ENCODE peak calls at places on chromosomes 11 and 22, in four cellular contexts. V, H, K and A are unnamed samples.
A peak's percentile ranks its signal among the peaks of the same experiment; 100 is the strongest.

GRCh38 chr11:62574363-62575057 is 819 bp upstream of the EEF1G start:
- DNase-seq in V (peak; percentile 52), H (no peak), K (no peak), A (peak; percentile 33)

GRCh38 chr11:96426356-96427103 is 36.7 kb downstream of the JRKL start:
- DNase-seq in V (peak; percentile 41), H (peak; percentile 27), K (no peak), A (no peak)

GRCh38 chr11:10654211-10655150 is 39.1 kb downstream of the IRAG1 start:
- DNase-seq in V (peak; percentile 69), H (peak; percentile 57), K (peak; percentile 23), A (no peak)

GRCh38 chr11:47010192-47010591 is 73.6 kb downstream of the CSTPP1 start:
- DNase-seq in V (no peak), H (no peak), K (no peak), A (no peak)

GRCh38 chr11:26442131-26442530 is 110.2 kb downstream of the ANO3 start:
- DNase-seq in V (no peak), H (no peak), K (no peak), A (no peak)

GRCh38 chr11:76524919-76525318 is 80.1 kb downstream of the EMSY start:
- DNase-seq in V (no peak), H (peak; percentile 42), K (no peak), A (no peak)

GRCh38 chr11:35907648-35908431 is 36.0 kb upstream of the LDLRAD3 start:
- DNase-seq in V (no peak), H (no peak), K (peak; percentile 64), A (no peak)

GRCh38 chr22:46262449-46263207 is 515 bp downstream of the PKDREJ start:
- DNase-seq in V (no peak), H (no peak), K (no peak), A (peak; percentile 80)

GRCh38 chr11:130722401-130722800 is 193.9 kb downstream of the SNX19 start:
- DNase-seq in V (no peak), H (no peak), K (no peak), A (no peak)

GRCh38 chr11:114036156-114036811 is 23.2 kb upstream of the ZBTB16 start:
- DNase-seq in V (peak; percentile 76), H (peak; percentile 60), K (no peak), A (peak; percentile 90)

GRCh38 chr22:20131856-20132685 is 467 bp downstream of the ZDHHC8 start:
- DNase-seq in V (peak; percentile 86), H (no peak), K (no peak), A (no peak)

GRCh38 chr22:35349368-35349703 is 31.6 kb upstream of the HMOX1 start:
- DNase-seq in V (no peak), H (no peak), K (no peak), A (no peak)

GRCh38 chr22:42316988-42317387 is 46.5 kb upstream of the TCF20 start:
- DNase-seq in V (peak; percentile 36), H (no peak), K (no peak), A (no peak)

GRCh38 chr11:37504066-37504611 is 906.1 kb upstream of the RAG2 start:
- DNase-seq in V (no peak), H (no peak), K (peak; percentile 78), A (no peak)

GRCh38 chr11:93221539-93221938 is 23.7 kb upstream of the SLC36A4 start:
- DNase-seq in V (no peak), H (no peak), K (no peak), A (no peak)

GRCh38 chr11:19934828-19935259 is 222.2 kb downstream of the NAV2 start:
- DNase-seq in V (peak; percentile 19), H (no peak), K (no peak), A (no peak)

GRCh38 chr22:28951969-28952521 is 68.7 kb downstream of the ZNRF3 start:
- DNase-seq in V (no peak), H (peak; percentile 65), K (no peak), A (peak; percentile 30)

GRCh38 chr22:24181088-24181995 is at the start of gene SUSD2:
- DNase-seq in V (peak; percentile 52), H (peak; percentile 76), K (no peak), A (peak; percentile 44)

GRCh38 chr22:44292007-44292370 is 20.8 kb downstream of the SHISAL1 start:
- DNase-seq in V (no peak), H (no peak), K (no peak), A (peak; percentile 56)

GRCh38 chr11:118918686-118919280 is 6.9 kb downstream of the BCL9L start:
- DNase-seq in V (no peak), H (no peak), K (no peak), A (no peak)

GRCh38 chr11:34775417-34775888 is 140.7 kb downstream of the APIP start:
- DNase-seq in V (no peak), H (peak; percentile 19), K (no peak), A (no peak)

GRCh38 chr11:12577746-12578644 is 96.2 kb upstream of the TEAD1 start:
- DNase-seq in V (peak; percentile 41), H (no peak), K (no peak), A (no peak)

GRCh38 chr22:46561435-46561905 is 24.1 kb upstream of the CELSR1 start:
- DNase-seq in V (peak; percentile 39), H (peak; percentile 76), K (peak; percentile 42), A (peak; percentile 64)

GRCh38 chr11:133291672-133292265 is 240.5 kb downstream of the OPCML start:
- DNase-seq in V (no peak), H (no peak), K (no peak), A (no peak)

GRCh38 chr11:93903989-93904388 is 53.6 kb upstream of the VSTM5 start:
- DNase-seq in V (no peak), H (no peak), K (no peak), A (no peak)

GRCh38 chr11:110908401-110909106 is 196.3 kb upstream of the ARHGAP20 start:
- DNase-seq in V (no peak), H (no peak), K (no peak), A (no peak)

GRCh38 chr11:9002920-9003572 is 755 bp downstream of the NRIP3 start:
- DNase-seq in V (no peak), H (no peak), K (no peak), A (no peak)
- TF ChIP-seq USF2 in V (no peak), H (no peak), K (no peak), A (no peak)

DNA sequence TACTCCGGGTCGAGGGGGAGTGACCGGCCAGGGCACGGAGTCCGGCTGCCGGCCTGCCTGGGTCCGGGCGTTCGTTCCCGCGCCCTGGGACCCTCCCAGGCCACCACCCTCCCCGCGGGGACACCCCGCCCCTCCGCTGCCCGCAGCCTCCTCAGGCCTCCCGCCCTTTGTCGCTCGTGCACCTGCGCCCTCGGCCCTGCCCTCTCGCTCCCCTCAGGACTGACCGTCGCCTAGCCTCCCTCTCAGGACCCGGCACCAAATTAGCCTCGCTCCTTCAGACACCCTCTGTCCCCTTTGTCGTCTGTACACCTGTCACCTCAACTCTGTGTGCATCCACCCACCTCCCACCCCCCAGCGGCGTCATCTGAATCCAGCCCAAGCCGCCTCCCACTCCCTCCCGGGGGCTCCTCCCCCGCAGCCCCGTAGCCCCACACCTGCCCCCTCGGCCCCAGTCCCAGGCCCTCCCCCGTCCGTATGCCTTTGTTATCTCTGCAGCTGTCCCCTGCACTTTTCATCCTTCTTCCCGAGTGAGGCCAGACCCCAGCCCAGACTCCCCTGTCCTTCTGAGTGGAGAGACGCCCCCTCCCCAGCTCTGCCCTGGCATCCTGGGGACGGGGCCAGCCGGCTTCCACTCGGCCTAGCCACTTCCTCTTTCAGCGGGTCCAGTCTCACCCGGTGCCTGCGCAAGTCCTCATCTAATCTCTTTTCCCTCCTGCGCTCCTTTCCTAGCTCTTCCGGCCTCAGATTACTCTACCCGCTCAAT is 643 bp downstream of the TIGD3 start:
- DNase-seq in V (peak; percentile 83), H (peak; percentile 15), K (no peak), A (peak; percentile 60)
- TF ChIP-seq ETV6 in V (no peak), H (no peak), K (no peak), A (no peak)

DNA sequence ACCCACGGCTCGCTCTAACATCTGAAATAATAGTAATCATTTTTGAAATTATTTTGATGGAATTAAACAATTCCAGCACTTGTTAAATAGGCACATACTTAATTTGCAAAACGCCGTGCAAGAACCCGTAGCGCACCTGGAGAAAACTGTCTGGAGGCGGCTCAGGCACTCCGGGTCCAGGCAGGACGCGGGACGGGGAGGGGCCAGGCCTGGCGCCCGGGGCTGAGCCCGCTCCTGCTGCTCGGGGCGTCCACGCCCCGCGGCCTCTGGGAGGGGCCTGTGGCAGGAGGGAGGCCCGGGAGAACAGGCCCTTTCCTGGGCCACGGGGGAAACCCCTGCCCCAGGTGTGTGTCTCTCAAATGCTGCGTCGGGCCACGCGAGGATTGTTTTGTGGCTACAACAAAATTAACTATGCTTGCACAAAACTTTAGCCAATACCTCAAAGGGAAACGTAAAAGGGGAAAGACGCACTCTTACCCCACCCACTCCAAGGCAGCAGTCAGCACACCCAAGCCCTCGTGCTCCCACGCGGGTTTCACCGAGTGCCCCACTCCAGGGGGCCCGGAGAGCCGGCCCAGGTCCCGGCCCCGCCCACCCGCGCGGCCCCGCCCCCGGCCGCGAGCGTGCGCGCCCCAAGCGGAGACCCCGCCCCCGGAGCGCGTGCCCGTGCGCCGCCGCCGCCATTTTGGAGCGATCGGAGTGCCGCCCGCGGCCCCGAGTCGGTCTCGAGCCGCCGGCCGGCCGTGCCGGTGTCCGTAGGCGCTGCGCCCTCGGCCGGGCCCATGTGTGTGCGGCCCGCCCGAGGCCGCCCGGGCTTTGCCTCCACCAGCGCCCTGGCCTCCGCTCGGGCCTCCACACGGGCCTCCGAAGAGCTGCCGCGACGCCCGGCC is at the start of gene PPP6R2:
- DNase-seq in V (peak; percentile 85), H (peak; percentile 40), K (no peak), A (peak; percentile 78)
- TF ChIP-seq SP1 in V (no peak), H (no peak), K (no peak), A (peak; percentile 78)

GRCh38 chr11:73223998-73224730 is 6.1 kb downstream of the P2RY2 start:
- DNase-seq in V (no peak), H (no peak), K (no peak), A (no peak)
- TF ChIP-seq USF2 in V (no peak), H (no peak), K (no peak), A (no peak)

GRCh38 chr11:57681168-57681567 is 13.3 kb downstream of the ZDHHC5 start:
- DNase-seq in V (no peak), H (no peak), K (no peak), A (no peak)

GRCh38 chr11:57679396-57679795 is 11.5 kb downstream of the ZDHHC5 start:
- DNase-seq in V (no peak), H (no peak), K (no peak), A (no peak)

GRCh38 chr11:57675176-57675941 is 7.4 kb downstream of the ZDHHC5 start:
- DNase-seq in V (no peak), H (no peak), K (no peak), A (no peak)

DNA sequence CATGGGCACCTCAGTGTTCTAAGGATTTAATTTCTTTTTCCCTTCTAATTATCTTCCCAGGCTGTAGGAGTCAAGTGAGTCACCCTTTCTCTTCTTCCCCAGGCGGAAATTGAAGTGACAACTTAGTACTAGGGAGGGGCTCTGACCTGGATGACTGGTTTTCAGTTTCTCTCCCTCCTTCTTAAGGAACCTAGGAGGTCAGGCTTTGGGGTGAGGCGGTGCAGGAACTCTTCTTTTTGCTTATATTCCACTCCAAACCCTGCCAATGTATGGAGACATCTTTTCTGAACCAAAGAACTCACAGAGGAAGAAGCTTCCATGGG is 12.6 kb downstream of the ZDHHC5 start:
- DNase-seq in V (no peak), H (no peak), K (no peak), A (no peak)
- TF ChIP-seq ETV6 in V (no peak), H (no peak), K (no peak), A (no peak)